ENCODE peak calls at places on chromosomes 3 and 15, in six cellular contexts. M, A, Y, I, T and K are unnamed samples.

GRCh38 chr3:146035366-146035765 is 125.6 kb downstream of the PLOD2 start:
- DNase-seq in M (no peak), A (no peak), I (peak; percentile 77), Y (peak; percentile 7), T (no peak), K (no peak)

GRCh38 chr3:71102111-71103039 is 481.2 kb downstream of the FOXP1 start:
- DNase-seq in M (no peak), A (no peak), T (no peak), I (peak; percentile 98), Y (peak; percentile 85), K (no peak)

GRCh38 chr3:165983284-165983683 is 146.1 kb upstream of the BCHE start:
- DNase-seq in A (no peak), M (no peak), I (no peak), T (no peak), Y (no peak), K (no peak)

GRCh38 chr15:94523873-94524272 is 292.5 kb downstream of the MCTP2 start:
- DNase-seq in I (no peak), T (no peak), A (no peak), Y (no peak), M (no peak), K (no peak)

GRCh38 chr3:23807161-23808015 is 1.6 kb downstream of the UBE2E1 start:
- DNase-seq in I (peak; percentile 44), M (peak; percentile 52), A (no peak), Y (peak; percentile 46), T (peak; percentile 38), K (peak; percentile 33)

GRCh38 chr15:37093480-37094410 is 6.6 kb downstream of the MEIS2 start:
- DNase-seq in I (no peak), M (no peak), A (no peak), Y (peak; percentile 18), T (peak; percentile 16), K (no peak)

GRCh38 chr3:73206006-73206405 is 144.5 kb downstream of the EBLN2 start:
- DNase-seq in T (no peak), M (no peak), Y (no peak), I (no peak), A (no peak), K (no peak)

GRCh38 chr3:184716652-184717607 is 5.1 kb upstream of the MAGEF1 start:
- DNase-seq in Y (peak; percentile 82), A (no peak), I (peak; percentile 67), T (peak; percentile 42), M (no peak), K (peak; percentile 6)

GRCh38 chr3:169116056-169116693 is 547.3 kb downstream of the MECOM start:
- DNase-seq in A (no peak), M (no peak), Y (no peak), I (no peak), T (no peak), K (no peak)

GRCh38 chr15:58332676-58333400 is 99.0 kb upstream of the LIPC start:
- DNase-seq in M (no peak), A (no peak), I (peak; percentile 76), T (no peak), Y (peak; percentile 32), K (no peak)

GRCh38 chr3:147218976-147219375 is 187.4 kb downstream of the ZIC4 start:
- DNase-seq in T (no peak), Y (no peak), A (no peak), M (no peak), I (no peak), K (no peak)

GRCh38 chr3:136741063-136741462 is 11.1 kb downstream of the STAG1 start:
- DNase-seq in M (no peak), I (no peak), Y (no peak), A (no peak), T (no peak), K (no peak)